ENCODE peak calls at places on chromosomes 5 and 9, in seven cellular contexts. One of them, this sample, is unnamed.

GRCh38 chr9:111516061-111516465 is 8.9 kb upstream of the ZNF483 start:
- DNase-seq in brain microvascular endothelial cell: peak
- DNase-seq in IMR-90: peak
- DNase-seq in lower leg skin: no peak
- DNase-seq in AG04450: no peak
- DNase-seq in GM23338: peak
- DNase-seq in HFF-Myc: peak
- DNase-seq in this sample: no peak

GRCh38 chr9:74006935-74007334 is 490.2 kb upstream of the RORB start:
- DNase-seq in brain microvascular endothelial cell: no peak
- DNase-seq in IMR-90: no peak
- DNase-seq in lower leg skin: no peak
- DNase-seq in AG04450: no peak
- DNase-seq in GM23338: no peak
- DNase-seq in HFF-Myc: no peak
- DNase-seq in this sample: no peak

GRCh38 chr9:2178034-2178734 is 163.0 kb downstream of the SMARCA2 start:
- DNase-seq in brain microvascular endothelial cell: no peak
- DNase-seq in IMR-90: no peak
- DNase-seq in lower leg skin: no peak
- DNase-seq in AG04450: no peak
- DNase-seq in GM23338: no peak
- DNase-seq in HFF-Myc: no peak
- DNase-seq in this sample: no peak

GRCh38 chr9:137298401-137298982 is 3.6 kb downstream of the NRARP start:
- DNase-seq in brain microvascular endothelial cell: peak
- DNase-seq in IMR-90: no peak
- DNase-seq in lower leg skin: no peak
- DNase-seq in AG04450: no peak
- DNase-seq in GM23338: no peak
- DNase-seq in HFF-Myc: no peak
- DNase-seq in this sample: no peak

GRCh38 chr5:175867587-175868347 is 3.6 kb upstream of the CPLX2 start:
- DNase-seq in brain microvascular endothelial cell: no peak
- DNase-seq in IMR-90: no peak
- DNase-seq in lower leg skin: no peak
- DNase-seq in AG04450: no peak
- DNase-seq in GM23338: peak
- DNase-seq in HFF-Myc: no peak
- DNase-seq in this sample: no peak

GRCh38 chr5:142853682-142854081 is 83.5 kb downstream of the ARHGAP26 start:
- DNase-seq in brain microvascular endothelial cell: no peak
- DNase-seq in IMR-90: no peak
- DNase-seq in lower leg skin: no peak
- DNase-seq in AG04450: no peak
- DNase-seq in GM23338: no peak
- DNase-seq in HFF-Myc: no peak
- DNase-seq in this sample: no peak

GRCh38 chr9:121851641-121852091 is 200.2 kb downstream of the DAB2IP start:
- DNase-seq in brain microvascular endothelial cell: no peak
- DNase-seq in IMR-90: no peak
- DNase-seq in lower leg skin: peak
- DNase-seq in AG04450: no peak
- DNase-seq in GM23338: no peak
- DNase-seq in HFF-Myc: no peak
- DNase-seq in this sample: peak

GRCh38 chr9:31588756-31589155 is 795.7 kb upstream of the ACO1 start:
- DNase-seq in brain microvascular endothelial cell: no peak
- DNase-seq in IMR-90: no peak
- DNase-seq in lower leg skin: no peak
- DNase-seq in AG04450: no peak
- DNase-seq in GM23338: no peak
- DNase-seq in HFF-Myc: no peak
- DNase-seq in this sample: no peak

GRCh38 chr9:92528537-92528851 is 7.3 kb downstream of the ECM2 start:
- DNase-seq in brain microvascular endothelial cell: no peak
- DNase-seq in IMR-90: no peak
- DNase-seq in lower leg skin: no peak
- DNase-seq in AG04450: no peak
- DNase-seq in GM23338: no peak
- DNase-seq in HFF-Myc: no peak
- DNase-seq in this sample: no peak

GRCh38 chr5:95960802-95961616 is 642 bp downstream of the ELL2 start:
- DNase-seq in brain microvascular endothelial cell: peak
- DNase-seq in IMR-90: peak
- DNase-seq in lower leg skin: peak
- DNase-seq in AG04450: peak
- DNase-seq in GM23338: peak
- DNase-seq in HFF-Myc: no peak
- DNase-seq in this sample: peak

GRCh38 chr5:165705960-165706359 is 2200.5 kb downstream of the MAT2B start:
- DNase-seq in brain microvascular endothelial cell: no peak
- DNase-seq in IMR-90: no peak
- DNase-seq in lower leg skin: no peak
- DNase-seq in AG04450: no peak
- DNase-seq in GM23338: no peak
- DNase-seq in HFF-Myc: no peak
- DNase-seq in this sample: no peak

GRCh38 chr9:78574354-78575036 is 277.6 kb downstream of the PSAT1 start:
- DNase-seq in brain microvascular endothelial cell: no peak
- DNase-seq in IMR-90: no peak
- DNase-seq in lower leg skin: no peak
- DNase-seq in AG04450: no peak
- DNase-seq in GM23338: no peak
- DNase-seq in HFF-Myc: no peak
- DNase-seq in this sample: no peak

GRCh38 chr5:80591352-80591751 is 21.3 kb upstream of the ANKRD34B start:
- DNase-seq in brain microvascular endothelial cell: no peak
- DNase-seq in IMR-90: no peak
- DNase-seq in lower leg skin: no peak
- DNase-seq in AG04450: no peak
- DNase-seq in GM23338: no peak
- DNase-seq in HFF-Myc: no peak
- DNase-seq in this sample: no peak

GRCh38 chr9:135531096-135531495 is 9.9 kb downstream of the LCN1 start:
- DNase-seq in brain microvascular endothelial cell: no peak
- DNase-seq in IMR-90: no peak
- DNase-seq in lower leg skin: peak
- DNase-seq in AG04450: no peak
- DNase-seq in GM23338: no peak
- DNase-seq in HFF-Myc: no peak
- DNase-seq in this sample: peak

GRCh38 chr5:58629190-58630159 is 46.6 kb downstream of the RAB3C start:
- DNase-seq in brain microvascular endothelial cell: no peak
- DNase-seq in IMR-90: no peak
- DNase-seq in lower leg skin: no peak
- DNase-seq in AG04450: no peak
- DNase-seq in GM23338: peak
- DNase-seq in HFF-Myc: no peak
- DNase-seq in this sample: no peak

GRCh38 chr9:113057193-113057592 is 669 bp upstream of the ZFP37 start:
- DNase-seq in brain microvascular endothelial cell: no peak
- DNase-seq in IMR-90: no peak
- DNase-seq in lower leg skin: no peak
- DNase-seq in AG04450: no peak
- DNase-seq in GM23338: no peak
- DNase-seq in HFF-Myc: no peak
- DNase-seq in this sample: no peak

GRCh38 chr9:133207021-133207531 is 2.0 kb downstream of the OBP2B start:
- DNase-seq in brain microvascular endothelial cell: no peak
- DNase-seq in IMR-90: no peak
- DNase-seq in lower leg skin: peak
- DNase-seq in AG04450: no peak
- DNase-seq in GM23338: no peak
- DNase-seq in HFF-Myc: no peak
- DNase-seq in this sample: no peak

GRCh38 chr5:94157704-94158608 is 416.6 kb upstream of the POU5F2 start:
- DNase-seq in brain microvascular endothelial cell: no peak
- DNase-seq in IMR-90: peak
- DNase-seq in lower leg skin: no peak
- DNase-seq in AG04450: no peak
- DNase-seq in GM23338: peak
- DNase-seq in HFF-Myc: no peak
- DNase-seq in this sample: no peak

DNA sequence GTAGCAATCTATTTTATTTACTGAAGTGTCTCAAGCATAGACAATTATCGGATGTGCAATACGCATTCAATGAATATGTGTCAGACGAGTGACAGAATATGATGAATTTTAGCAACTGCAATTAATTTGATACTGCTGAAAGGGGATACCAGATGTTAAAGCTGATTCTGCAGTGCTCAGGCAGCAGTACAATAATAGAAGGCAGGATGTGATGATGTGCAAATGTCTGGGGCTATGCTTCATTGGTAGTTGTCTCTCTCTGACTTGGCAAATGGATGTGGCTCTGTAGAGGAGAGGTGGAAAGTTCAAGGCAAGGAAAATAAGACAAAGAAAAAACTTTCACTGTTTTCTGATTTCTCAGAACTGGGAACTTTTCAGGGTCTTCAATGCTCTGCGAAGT is 721.2 kb downstream of the CDH18 start:
- DNase-seq in brain microvascular endothelial cell: no peak
- DNase-seq in IMR-90: no peak
- DNase-seq in lower leg skin: no peak
- DNase-seq in AG04450: no peak
- DNase-seq in GM23338: no peak
- DNase-seq in HFF-Myc: no peak
- DNase-seq in this sample: no peak
- H3K4me3 ChIP-seq in brain microvascular endothelial cell: no peak
- H3K4me3 ChIP-seq in IMR-90: no peak
- H3K4me3 ChIP-seq in lower leg skin: no peak
- H3K4me3 ChIP-seq in AG04450: no peak
- H3K4me3 ChIP-seq in GM23338: no peak
- H3K4me3 ChIP-seq in HFF-Myc: no peak
- H3K4me3 ChIP-seq in this sample: no peak

DNA sequence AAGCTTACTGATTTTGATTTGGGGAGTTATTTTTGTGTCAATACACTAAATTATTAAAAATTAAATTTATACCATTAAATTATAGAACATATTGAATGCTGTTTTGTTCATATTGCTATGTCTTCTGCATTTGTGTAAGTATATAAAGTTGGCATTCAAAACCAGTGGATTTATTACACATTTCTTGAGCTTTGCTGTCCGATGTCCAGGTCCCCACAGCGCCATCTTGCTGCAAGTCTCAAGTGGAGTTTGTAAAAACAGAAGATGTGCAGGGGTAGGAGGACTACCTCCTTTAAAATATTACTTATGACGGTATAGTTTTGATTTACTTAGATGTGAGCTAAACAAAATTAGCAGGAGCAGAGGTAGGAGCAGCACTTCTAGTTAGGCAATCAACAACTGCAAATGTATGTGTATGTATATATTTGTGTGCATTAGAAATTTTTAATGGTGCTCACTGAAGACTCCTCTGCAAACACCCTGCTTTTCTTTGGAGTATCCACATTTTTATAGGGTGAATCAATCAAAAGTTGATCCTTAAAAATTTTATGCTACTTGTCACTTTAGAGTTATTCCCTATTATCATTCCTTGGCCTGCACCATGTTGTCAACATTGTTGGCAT is 37.4 kb downstream of the CPEB4 start:
- DNase-seq in brain microvascular endothelial cell: peak
- DNase-seq in IMR-90: peak
- DNase-seq in lower leg skin: no peak
- DNase-seq in AG04450: no peak
- DNase-seq in GM23338: peak
- DNase-seq in HFF-Myc: no peak
- DNase-seq in this sample: no peak
- TF ChIP-seq CTCF in brain microvascular endothelial cell: peak
- TF ChIP-seq CTCF in IMR-90: peak
- TF ChIP-seq CTCF in lower leg skin: no peak
- TF ChIP-seq CTCF in AG04450: peak
- TF ChIP-seq CTCF in GM23338: peak
- TF ChIP-seq CTCF in HFF-Myc: peak
- TF ChIP-seq CTCF in this sample: no peak

GRCh38 chr5:143921525-143922311 is 109.8 kb downstream of the HMHB1 start:
- DNase-seq in brain microvascular endothelial cell: peak
- DNase-seq in IMR-90: peak
- DNase-seq in lower leg skin: no peak
- DNase-seq in AG04450: no peak
- DNase-seq in GM23338: no peak
- DNase-seq in HFF-Myc: no peak
- DNase-seq in this sample: no peak

GRCh38 chr5:143922718-143923117 is 110.8 kb downstream of the HMHB1 start:
- DNase-seq in brain microvascular endothelial cell: peak
- DNase-seq in IMR-90: peak
- DNase-seq in lower leg skin: no peak
- DNase-seq in AG04450: no peak
- DNase-seq in GM23338: no peak
- DNase-seq in HFF-Myc: no peak
- DNase-seq in this sample: no peak

GRCh38 chr5:143924311-143924710 is 112.3 kb downstream of the HMHB1 start:
- DNase-seq in brain microvascular endothelial cell: no peak
- DNase-seq in IMR-90: peak
- DNase-seq in lower leg skin: no peak
- DNase-seq in AG04450: no peak
- DNase-seq in GM23338: no peak
- DNase-seq in HFF-Myc: no peak
- DNase-seq in this sample: no peak

GRCh38 chr5:143920772-143921171 is 108.8 kb downstream of the HMHB1 start:
- DNase-seq in brain microvascular endothelial cell: no peak
- DNase-seq in IMR-90: peak
- DNase-seq in lower leg skin: no peak
- DNase-seq in AG04450: no peak
- DNase-seq in GM23338: no peak
- DNase-seq in HFF-Myc: no peak
- DNase-seq in this sample: no peak

DNA sequence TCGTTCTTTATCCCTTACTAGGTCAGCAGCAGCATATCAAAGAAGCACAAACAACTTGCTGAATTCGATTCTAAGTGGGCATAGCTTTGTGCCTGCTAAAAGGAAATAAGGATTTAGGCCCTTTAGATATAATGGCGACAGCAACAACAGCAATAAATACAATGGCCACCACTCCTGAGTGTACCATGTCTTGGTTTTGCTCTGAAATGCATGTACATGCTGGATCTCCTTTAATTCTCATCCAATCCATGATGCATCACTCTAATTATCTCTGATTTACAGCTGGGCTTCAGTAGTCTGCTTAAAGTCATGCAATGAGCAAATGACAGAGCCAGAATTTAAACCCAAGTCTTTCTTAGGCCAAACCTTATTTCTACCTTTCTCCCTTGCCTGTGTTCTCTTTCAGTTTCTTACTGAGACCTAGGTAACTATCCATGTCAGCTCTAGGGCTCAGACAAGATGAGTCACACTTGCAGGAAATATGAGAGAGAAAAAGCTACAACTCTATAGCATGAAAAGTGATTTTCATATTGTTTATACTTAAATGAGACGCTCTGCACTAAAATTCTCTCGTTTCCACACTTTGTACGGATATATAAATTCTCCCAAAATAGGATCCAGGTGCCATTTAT is 111.8 kb downstream of the HMHB1 start:
- DNase-seq in brain microvascular endothelial cell: no peak
- DNase-seq in IMR-90: peak
- DNase-seq in lower leg skin: no peak
- DNase-seq in AG04450: no peak
- DNase-seq in GM23338: no peak
- DNase-seq in HFF-Myc: no peak
- DNase-seq in this sample: no peak
- H3K4me3 ChIP-seq in brain microvascular endothelial cell: no peak
- H3K4me3 ChIP-seq in IMR-90: no peak
- H3K4me3 ChIP-seq in lower leg skin: no peak
- H3K4me3 ChIP-seq in AG04450: no peak
- H3K4me3 ChIP-seq in GM23338: no peak
- H3K4me3 ChIP-seq in HFF-Myc: no peak
- H3K4me3 ChIP-seq in this sample: no peak

GRCh38 chr5:152650413-152650812 is 245.3 kb upstream of the NMUR2 start:
- DNase-seq in brain microvascular endothelial cell: no peak
- DNase-seq in IMR-90: no peak
- DNase-seq in lower leg skin: no peak
- DNase-seq in AG04450: no peak
- DNase-seq in GM23338: no peak
- DNase-seq in HFF-Myc: no peak
- DNase-seq in this sample: no peak
- TF ChIP-seq CTCF in brain microvascular endothelial cell: no peak
- TF ChIP-seq CTCF in IMR-90: no peak
- TF ChIP-seq CTCF in lower leg skin: no peak
- TF ChIP-seq CTCF in AG04450: no peak
- TF ChIP-seq CTCF in GM23338: no peak
- TF ChIP-seq CTCF in HFF-Myc: no peak
- TF ChIP-seq CTCF in this sample: no peak

This sample was measured in coronary artery.